ENCODE peak calls at places on chromosomes 13 and 19, in ten cellular contexts. O, Q, R, C, N, J, G, W, H and S are unnamed samples.

GRCh38 chr19:14005381-14006084 is 587 bp downstream of the RFX1 start:
- DNase-seq in O (peak), Q (peak), R (peak), C (peak), N (peak), J (peak), G (peak), W (peak), H (peak), S (peak)

GRCh38 chr19:18329035-18329376 is 6.1 kb upstream of the LSM4 start:
- DNase-seq in O (no peak), Q (no peak), R (no peak), C (no peak), N (no peak), J (no peak), G (no peak), W (no peak), H (no peak), S (no peak)

GRCh38 chr19:7554990-7555864 is 19.7 kb downstream of the PNPLA6 start:
- DNase-seq in O (no peak), Q (no peak), R (peak), C (peak), N (no peak), J (no peak), G (peak), W (no peak), H (no peak), S (no peak)

GRCh38 chr19:45906221-45906620 is 3.8 kb upstream of the MYPOP start:
- DNase-seq in O (no peak), Q (no peak), R (no peak), C (no peak), N (no peak), J (no peak), G (no peak), W (no peak), H (no peak), S (no peak)

GRCh38 chr13:57624565-57625435 is 6.7 kb upstream of the PCDH17 start:
- DNase-seq in O (no peak), Q (no peak), R (peak), C (peak), N (no peak), J (no peak), G (peak), W (no peak), H (peak), S (no peak)

GRCh38 chr13:51221674-51222509 is at the start of gene FAM124A:
- DNase-seq in O (peak), Q (peak), R (peak), C (peak), N (no peak), J (peak), G (peak), W (no peak), H (peak), S (peak)

GRCh38 chr19:50301607-50301971 is 27.6 kb downstream of the KCNC3 start:
- DNase-seq in O (no peak), Q (no peak), R (no peak), C (no peak), N (no peak), J (no peak), G (no peak), W (no peak), H (no peak), S (no peak)

GRCh38 chr13:40399756-40400155 is 266.7 kb downstream of the FOXO1 start:
- DNase-seq in O (no peak), Q (no peak), R (no peak), C (no peak), N (no peak), J (no peak), G (no peak), W (no peak), H (no peak), S (no peak)

GRCh38 chr13:48398450-48399095 is 14.3 kb downstream of the LPAR6 start:
- DNase-seq in O (no peak), Q (no peak), R (no peak), C (no peak), N (no peak), J (no peak), G (no peak), W (no peak), H (peak), S (no peak)

GRCh38 chr13:75704942-75705320 is 68.8 kb downstream of the LMO7 start:
- DNase-seq in O (peak), Q (peak), R (no peak), C (peak), N (no peak), J (no peak), G (no peak), W (peak), H (no peak), S (no peak)

GRCh38 chr13:43822969-43823368 is 36.2 kb upstream of the ENOX1 start:
- DNase-seq in O (no peak), Q (no peak), R (no peak), C (no peak), N (no peak), J (no peak), G (no peak), W (no peak), H (no peak), S (no peak)

GRCh38 chr13:70098669-70099068 is 9.0 kb upstream of the ATXN8OS start:
- DNase-seq in O (peak), Q (no peak), R (peak), C (peak), N (no peak), J (no peak), G (no peak), W (no peak), H (peak), S (no peak)

GRCh38 chr13:91661692-91662490 is 263.5 kb downstream of the GPC5 start:
- DNase-seq in O (no peak), Q (no peak), R (no peak), C (no peak), N (no peak), J (no peak), G (no peak), W (no peak), H (no peak), S (no peak)

GRCh38 chr13:46575321-46575721 is 22.4 kb downstream of the LRCH1 start:
- DNase-seq in O (no peak), Q (no peak), R (no peak), C (no peak), N (no peak), J (no peak), G (no peak), W (no peak), H (no peak), S (no peak)

GRCh38 chr19:17948474-17948966 is 15.7 kb downstream of the CCDC124 start:
- DNase-seq in O (no peak), Q (no peak), R (no peak), C (peak), N (no peak), J (no peak), G (no peak), W (no peak), H (no peak), S (no peak)

GRCh38 chr13:34107814-34108213 is 289.9 kb downstream of the RFC3 start:
- DNase-seq in O (no peak), Q (no peak), R (no peak), C (no peak), N (no peak), J (no peak), G (no peak), W (no peak), H (no peak), S (no peak)

GRCh38 chr19:5193192-5193591 is 147.4 kb downstream of the PTPRS start:
- DNase-seq in O (no peak), Q (no peak), R (no peak), C (peak), N (no peak), J (no peak), G (no peak), W (no peak), H (no peak), S (no peak)

GRCh38 chr13:99526549-99526948 is 25.3 kb downstream of the TM9SF2 start:
- DNase-seq in O (no peak), Q (no peak), R (no peak), C (no peak), N (no peak), J (no peak), G (peak), W (no peak), H (no peak), S (no peak)

GRCh38 chr19:53057904-53058579 is 13.5 kb downstream of the ERVV-2 start:
- DNase-seq in O (no peak), Q (no peak), R (peak), C (peak), N (no peak), J (no peak), G (no peak), W (no peak), H (no peak), S (no peak)

GRCh38 chr13:29619995-29620394 is 24.5 kb upstream of the SLC7A1 start:
- DNase-seq in O (no peak), Q (no peak), R (no peak), C (no peak), N (no peak), J (no peak), G (no peak), W (no peak), H (no peak), S (no peak)

GRCh38 chr13:97386832-97387486 is 47.0 kb upstream of the RAP2A start:
- DNase-seq in O (no peak), Q (no peak), R (no peak), C (no peak), N (no peak), J (peak), G (no peak), W (no peak), H (no peak), S (no peak)

GRCh38 chr13:95269756-95270155 is 31.5 kb downstream of the ABCC4 start:
- DNase-seq in O (no peak), Q (no peak), R (no peak), C (no peak), N (no peak), J (no peak), G (no peak), W (no peak), H (peak), S (no peak)

GRCh38 chr13:40648841-40649240 is 17.6 kb downstream of the FOXO1 start:
- DNase-seq in O (no peak), Q (no peak), R (no peak), C (peak), N (no peak), J (no peak), G (no peak), W (no peak), H (peak), S (no peak)

DNA sequence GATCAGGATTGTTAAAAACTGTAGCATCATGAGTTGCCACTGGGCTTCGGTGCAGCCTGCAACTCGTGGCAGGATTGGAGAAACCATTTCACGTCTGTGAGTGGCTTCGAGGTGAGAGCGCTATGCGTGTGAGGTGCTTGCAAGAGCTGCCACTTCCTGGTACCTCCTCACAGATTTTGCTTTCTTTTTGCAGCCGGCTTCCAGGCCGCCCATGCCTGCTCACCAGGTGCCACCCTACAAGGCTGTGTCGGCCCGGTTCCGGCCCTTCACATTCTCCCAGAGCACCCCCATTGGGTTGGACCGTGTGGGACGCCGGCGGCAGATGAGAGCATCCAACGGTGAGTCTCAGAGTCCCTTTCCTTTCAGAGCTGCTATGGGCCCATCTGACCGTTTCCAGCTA is 57.9 kb upstream of the C1QTNF9 start:
- DNase-seq in O (no peak), Q (no peak), R (no peak), C (no peak), N (no peak), J (peak), G (no peak), W (no peak), H (no peak), S (no peak)
- TF ChIP-seq POLR2AphosphoS5 in O (no peak), Q (no peak), R (no peak), C (no peak), N (no peak), J (no peak), G (no peak), W (no peak), H (no peak), S (no peak)

DNA sequence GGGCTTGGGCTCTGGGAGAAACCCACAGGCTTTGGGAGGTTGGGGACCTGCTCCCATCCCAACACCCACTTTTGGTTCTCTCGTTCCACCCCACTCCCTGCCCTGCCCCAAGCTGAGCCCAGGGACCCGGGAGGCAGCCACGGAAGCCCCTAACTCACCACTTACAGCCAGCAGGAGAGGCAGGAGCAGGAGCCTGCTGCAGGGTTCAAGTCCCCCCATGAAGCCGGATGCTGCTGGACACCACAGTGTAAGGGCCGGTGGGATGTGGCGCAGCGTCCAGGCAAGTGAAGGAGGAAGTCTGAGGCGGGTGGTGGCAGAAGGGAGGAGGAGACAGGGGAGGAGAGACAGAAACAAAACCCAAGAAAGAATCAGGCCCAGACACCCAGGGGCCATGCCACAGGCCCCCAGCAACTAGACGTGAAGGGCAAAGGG is at the start of gene TYROBP:
- DNase-seq in O (no peak), Q (no peak), R (no peak), C (no peak), N (no peak), J (no peak), G (no peak), W (no peak), H (no peak), S (no peak)
- TF ChIP-seq POLR2AphosphoS5 in O (no peak), Q (no peak), R (no peak), C (no peak), N (no peak), J (peak), G (no peak), W (no peak), H (no peak), S (no peak)

GRCh38 chr13:27053235-27053884 is 118.3 kb downstream of the USP12 start:
- DNase-seq in O (no peak), Q (no peak), R (no peak), C (no peak), N (no peak), J (no peak), G (peak), W (no peak), H (no peak), S (no peak)

GRCh38 chr13:27054760-27055159 is 116.9 kb downstream of the USP12 start:
- DNase-seq in O (no peak), Q (no peak), R (no peak), C (no peak), N (no peak), J (no peak), G (no peak), W (no peak), H (no peak), S (no peak)

GRCh38 chr13:27055501-27055900 is 116.1 kb downstream of the USP12 start:
- DNase-seq in O (no peak), Q (no peak), R (no peak), C (no peak), N (no peak), J (no peak), G (no peak), W (no peak), H (no peak), S (no peak)

GRCh38 chr13:27053902-27054595 is 117.6 kb downstream of the USP12 start:
- DNase-seq in O (peak), Q (no peak), R (no peak), C (no peak), N (no peak), J (no peak), G (no peak), W (no peak), H (peak), S (no peak)

GRCh38 chr13:27057817-27058216 is 113.8 kb downstream of the USP12 start:
- DNase-seq in O (no peak), Q (no peak), R (no peak), C (no peak), N (no peak), J (no peak), G (no peak), W (no peak), H (no peak), S (no peak)
- TF ChIP-seq POLR2AphosphoS5 in O (no peak), Q (no peak), R (no peak), C (no peak), N (no peak), J (no peak), G (no peak), W (no peak), H (no peak), S (no peak)

GRCh38 chr19:41224632-41225031 is 5.6 kb downstream of the AXL start:
- DNase-seq in O (no peak), Q (no peak), R (no peak), C (no peak), N (no peak), J (no peak), G (no peak), W (no peak), H (no peak), S (no peak)

GRCh38 chr19:41221514-41222205 is 2.6 kb downstream of the AXL start:
- DNase-seq in O (no peak), Q (no peak), R (no peak), C (no peak), N (no peak), J (no peak), G (no peak), W (no peak), H (no peak), S (no peak)

GRCh38 chr19:41225238-41226052 is 6.4 kb downstream of the AXL start:
- DNase-seq in O (peak), Q (peak), R (peak), C (peak), N (no peak), J (peak), G (peak), W (no peak), H (peak), S (no peak)

GRCh38 chr19:41222240-41222639 is 3.2 kb downstream of the AXL start:
- DNase-seq in O (no peak), Q (no peak), R (no peak), C (no peak), N (no peak), J (no peak), G (no peak), W (no peak), H (no peak), S (no peak)

DNA sequence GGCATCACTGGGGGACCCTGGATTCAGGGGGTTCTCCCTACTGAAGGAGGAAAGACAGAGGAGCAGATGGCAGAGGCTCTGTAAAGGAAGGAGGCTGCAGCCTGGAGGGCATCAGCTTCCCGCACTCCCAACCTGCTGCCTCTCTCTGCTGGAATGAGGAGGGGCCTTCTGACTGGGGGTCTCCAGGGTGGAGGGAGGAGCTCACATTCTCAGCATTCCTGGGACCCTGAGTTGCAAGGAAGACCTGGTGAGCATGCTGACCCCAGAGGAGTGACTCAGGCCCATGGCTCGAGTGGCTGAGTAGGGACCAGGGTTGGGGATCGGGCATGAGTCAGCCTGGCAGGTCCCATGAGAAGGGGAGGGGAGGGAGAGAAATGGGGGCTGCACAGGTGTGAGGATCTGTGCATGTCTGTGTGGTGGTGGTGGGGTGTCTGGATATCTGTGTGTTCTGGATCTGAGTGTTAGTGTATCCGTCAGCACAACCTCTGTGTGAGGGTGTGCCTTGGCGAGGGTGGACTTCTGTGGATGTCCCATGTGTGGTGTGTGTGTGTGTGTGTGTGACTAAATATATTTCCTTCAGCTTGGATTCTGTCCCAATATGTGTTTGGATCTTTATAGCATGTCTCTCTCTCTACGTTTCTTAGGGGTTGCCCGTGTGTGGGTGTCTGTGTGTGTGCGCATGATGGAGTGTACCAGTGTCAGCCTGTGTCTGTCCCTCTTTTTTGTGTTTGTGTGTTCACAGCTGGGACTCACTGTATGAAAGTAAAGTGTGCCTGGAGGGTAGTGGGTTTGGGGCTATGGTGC is 4.6 kb downstream of the AXL start:
- DNase-seq in O (peak), Q (no peak), R (no peak), C (peak), N (no peak), J (peak), G (no peak), W (no peak), H (peak), S (no peak)
- TF ChIP-seq POLR2AphosphoS5 in O (peak), Q (no peak), R (peak), C (peak), N (no peak), J (no peak), G (no peak), W (no peak), H (peak), S (no peak)